ENCODE peak calls at places on chromosomes 11 and 22, in eight cellular contexts. J is astrocyte of the cerebellum; T is hippocampal formation; B is amygdala; F is osteocyte; V is activated CD4-positive, alpha-beta T cell treated with anti-CD3 and anti-CD28 coated beads, Interleukin-2, amount 50 U/mL, for 48 hours; H is fibroblast of the aortic adventitia; D is H4. Q is an unnamed sample.

GRCh38 chr11:118841469-118842222 is 42.0 kb upstream of the CXCR5 start:
- DNase-seq in B (no peak), H (no peak), D (no peak), F (no peak), J (no peak), T (no peak), V (peak), Q (no peak)

GRCh38 chr22:49480340-49480739 is 347.3 kb downstream of the BRD1 start:
- DNase-seq in H (no peak), V (no peak), D (no peak), F (no peak), B (no peak), T (no peak), J (no peak), Q (no peak)

GRCh38 chr11:115709297-115709696 is 205.1 kb upstream of the CADM1 start:
- DNase-seq in V (no peak), H (no peak), T (no peak), D (no peak), F (no peak), J (no peak), B (no peak), Q (no peak)

GRCh38 chr22:33110562-33111163 is 52.5 kb upstream of the SYN3 start:
- DNase-seq in B (no peak), V (no peak), J (no peak), T (no peak), D (no peak), H (no peak), F (no peak), Q (no peak)

GRCh38 chr11:81870066-81870412 is 863.6 kb downstream of the FAM181B start:
- DNase-seq in B (no peak), F (no peak), T (no peak), H (no peak), V (no peak), J (no peak), D (no peak), Q (no peak)

GRCh38 chr11:29773656-29774264 is 243.1 kb downstream of the KCNA4 start:
- DNase-seq in F (no peak), J (peak), H (peak), V (no peak), B (no peak), D (no peak), T (no peak), Q (no peak)

GRCh38 chr22:30240541-30241417 is 5.8 kb downstream of the LIF start:
- DNase-seq in D (no peak), J (no peak), T (no peak), V (peak), F (no peak), B (no peak), H (no peak), Q (no peak)

GRCh38 chr11:129063118-129063517 is 120.4 kb upstream of the TP53AIP1 start:
- DNase-seq in D (no peak), B (no peak), T (no peak), V (no peak), H (no peak), F (no peak), J (no peak), Q (no peak)

GRCh38 chr11:85042368-85042767 is 584.8 kb downstream of the DLG2 start:
- DNase-seq in H (no peak), J (no peak), T (no peak), V (no peak), F (no peak), D (no peak), B (no peak), Q (no peak)

GRCh38 chr11:110092577-110093406 is at the start of gene ZC3H12C:
- DNase-seq in J (peak), D (peak), H (peak), T (peak), V (peak), B (peak), F (peak), Q (peak)

GRCh38 chr11:27701262-27702105 is 1.2 kb upstream of the BDNF start:
- DNase-seq in H (peak), V (no peak), D (peak), J (no peak), F (peak), T (peak), B (no peak), Q (no peak)

GRCh38 chr22:20996598-20997535 is 5.1 kb downstream of the THAP7 start:
- DNase-seq in T (no peak), J (no peak), F (no peak), D (no peak), V (no peak), B (no peak), H (no peak), Q (no peak)

GRCh38 chr22:23478175-23478574 is 101.9 kb downstream of the IGLL1 start:
- DNase-seq in V (no peak), H (no peak), T (no peak), F (no peak), D (peak), J (no peak), B (no peak), Q (no peak)

GRCh38 chr22:26589367-26589844 is 526 bp downstream of the TPST2 start:
- DNase-seq in J (no peak), H (no peak), T (no peak), B (no peak), F (no peak), D (no peak), V (peak), Q (peak)

GRCh38 chr11:20261526-20261925 is 101.3 kb upstream of the DBX1 start:
- DNase-seq in F (no peak), T (no peak), B (no peak), J (no peak), V (no peak), H (peak), D (peak), Q (no peak)

GRCh38 chr22:17007852-17008731 is at the start of gene GAB4:
- DNase-seq in F (peak), H (no peak), J (no peak), V (no peak), T (no peak), D (no peak), B (no peak), Q (no peak)

GRCh38 chr11:10355257-10355661 is 50.4 kb downstream of the ADM start:
- DNase-seq in J (no peak), T (no peak), F (no peak), D (no peak), H (peak), V (no peak), B (no peak), Q (no peak)

GRCh38 chr11:118914178-118914918 is 11.4 kb downstream of the BCL9L start:
- DNase-seq in B (peak), D (peak), H (no peak), F (no peak), V (peak), J (no peak), T (peak), Q (no peak)

GRCh38 chr11:120151536-120151935 is 13.6 kb upstream of the TRIM29 start:
- DNase-seq in B (no peak), H (peak), F (no peak), V (no peak), T (no peak), D (no peak), J (no peak), Q (no peak)

GRCh38 chr22:42581762-42582716 is 28.3 kb downstream of the SERHL2 start:
- DNase-seq in H (peak), J (no peak), D (peak), F (peak), V (peak), T (peak), B (peak), Q (peak)

GRCh38 chr11:93570759-93571413 is 27.7 kb upstream of the SMCO4 start:
- DNase-seq in D (peak), H (peak), J (peak), F (no peak), V (no peak), T (no peak), B (no peak), Q (no peak)

GRCh38 chr11:96204721-96205459 is 138.1 kb downstream of the MAML2 start:
- DNase-seq in V (no peak), D (no peak), F (no peak), J (no peak), H (no peak), T (no peak), B (no peak), Q (no peak)

GRCh38 chr11:119332111-119332765 is 2.1 kb upstream of the RNF26 start:
- DNase-seq in H (no peak), D (no peak), T (no peak), J (no peak), V (no peak), F (no peak), B (no peak), Q (no peak)

GRCh38 chr11:2083411-2083810 is 55.8 kb downstream of the IGF2 start:
- DNase-seq in T (no peak), D (no peak), J (no peak), V (no peak), B (no peak), H (no peak), F (no peak), Q (no peak)

GRCh38 chr22:26139320-26139719 is 29.9 kb upstream of the SEZ6L start:
- DNase-seq in J (no peak), T (no peak), H (no peak), F (no peak), V (no peak), D (peak), B (peak), Q (no peak)

GRCh38 chr22:21942407-21942895 is 10.2 kb downstream of the PPM1F start:
- DNase-seq in D (peak), V (peak), F (no peak), H (peak), J (peak), B (no peak), T (no peak), Q (no peak)

GRCh38 chr22:17171313-17172171 is 12.5 kb upstream of the HDHD5 start:
- DNase-seq in B (peak), T (peak), F (peak), J (peak), D (peak), H (peak), V (peak), Q (peak)

GRCh38 chr11:8059571-8060011 is 21.4 kb upstream of the TUB start:
- DNase-seq in B (no peak), T (no peak), H (no peak), J (no peak), V (no peak), D (no peak), F (no peak), Q (no peak)

Q was measured in H1.